ENCODE peak calls at places on chromosomes 16 and 17, in ten cellular contexts. Q is A549, P is brain microvascular endothelial cell, Y is fibroblast of lung, T is AG10803, O is BJ, D is AG09309, F is right lobe of liver, W is cardiac muscle cell, X is tibial artery. K is an unnamed sample.

GRCh38 chr16:16163571-16163970 is 59.7 kb downstream of the ABCC6 start:
- DNase-seq in Q (no peak), P (no peak), Y (no peak), T (no peak), O (no peak), D (no peak), F (no peak), W (no peak), X (no peak), K (no peak)

GRCh38 chr16:59478806-59479205 is 744.7 kb upstream of the GOT2 start:
- DNase-seq in Q (no peak), P (no peak), Y (no peak), T (peak), O (no peak), D (peak), F (no peak), W (no peak), X (no peak), K (peak)

GRCh38 chr17:19867654-19868395 is at the start of gene ULK2:
- DNase-seq in Q (peak), P (peak), Y (peak), T (peak), O (no peak), D (peak), F (peak), W (peak), X (peak), K (peak)

GRCh38 chr16:239948-240277 is 5.3 kb downstream of the FAM234A start:
- DNase-seq in Q (no peak), P (no peak), Y (peak), T (peak), O (no peak), D (no peak), F (no peak), W (no peak), X (no peak), K (peak)

GRCh38 chr17:70563301-70563820 is 394.0 kb downstream of the KCNJ2 start:
- DNase-seq in Q (no peak), P (no peak), Y (peak), T (peak), O (no peak), D (no peak), F (no peak), W (peak), X (no peak), K (peak)

GRCh38 chr16:2784536-2785100 is 2.7 kb downstream of the PRSS33 start:
- DNase-seq in Q (no peak), P (no peak), Y (no peak), T (no peak), O (no peak), D (no peak), F (no peak), W (no peak), X (no peak), K (no peak)

GRCh38 chr17:66313995-66314659 is 11.7 kb downstream of the PRKCA start:
- DNase-seq in Q (no peak), P (no peak), Y (no peak), T (no peak), O (no peak), D (no peak), F (no peak), W (no peak), X (no peak), K (no peak)

GRCh38 chr17:80668375-80669149 is 123.9 kb downstream of the RPTOR start:
- DNase-seq in Q (no peak), P (no peak), Y (no peak), T (no peak), O (no peak), D (no peak), F (no peak), W (no peak), X (peak), K (no peak)

GRCh38 chr17:28476076-28476475 is 2.6 kb downstream of the SLC13A2 start:
- DNase-seq in Q (no peak), P (no peak), Y (no peak), T (no peak), O (no peak), D (no peak), F (no peak), W (no peak), X (peak), K (no peak)

GRCh38 chr17:73308017-73308823 is 3.6 kb downstream of the CDC42EP4 start:
- DNase-seq in Q (peak), P (peak), Y (peak), T (peak), O (peak), D (no peak), F (peak), W (peak), X (peak), K (peak)

GRCh38 chr16:87723224-87723619 is 42.6 kb downstream of the KLHDC4 start:
- DNase-seq in Q (no peak), P (peak), Y (peak), T (peak), O (no peak), D (no peak), F (no peak), W (peak), X (no peak), K (peak)

GRCh38 chr16:14562691-14563491 is 67.2 kb downstream of the PARN start:
- DNase-seq in Q (peak), P (peak), Y (peak), T (peak), O (no peak), D (peak), F (peak), W (peak), X (no peak), K (peak)
- TF ChIP-seq CTCF in Q (no peak), P (peak), Y (peak), T (peak), O (no peak), D (peak), F (peak), W (peak), X (peak), K (peak)

GRCh38 chr17:42866216-42866615 is 15.2 kb downstream of the AOC3 start:
- DNase-seq in Q (no peak), P (no peak), Y (no peak), T (no peak), O (no peak), D (no peak), F (peak), W (no peak), X (no peak), K (no peak)
- H3K4me3 ChIP-seq in Q (no peak), P (no peak), Y (no peak), T (no peak), O (no peak), D (no peak), F (peak), W (no peak), X (no peak), K (no peak)

GRCh38 chr17:58005728-58006562 is 1.1 kb downstream of the SRSF1 start:
- DNase-seq in Q (no peak), P (no peak), Y (no peak), T (no peak), O (no peak), D (no peak), F (no peak), W (no peak), X (no peak), K (no peak)
- TF ChIP-seq CTCF in Q (no peak), P (no peak), Y (no peak), T (no peak), O (no peak), D (no peak), F (no peak), W (no peak), X (no peak), K (no peak)

GRCh38 chr17:82015311-82015971 is 7.2 kb downstream of the CENPX start:
- DNase-seq in Q (no peak), P (no peak), Y (no peak), T (no peak), O (no peak), D (no peak), F (no peak), W (no peak), X (no peak), K (no peak)

GRCh38 chr17:82013772-82014321 is 8.8 kb downstream of the CENPX start:
- DNase-seq in Q (no peak), P (no peak), Y (no peak), T (no peak), O (no peak), D (no peak), F (no peak), W (no peak), X (no peak), K (no peak)

GRCh38 chr17:82014971-82015310 is 7.7 kb downstream of the CENPX start:
- DNase-seq in Q (no peak), P (no peak), Y (no peak), T (no peak), O (no peak), D (no peak), F (no peak), W (no peak), X (no peak), K (no peak)

GRCh38 chr17:82013341-82013740 is 9.3 kb downstream of the CENPX start:
- DNase-seq in Q (no peak), P (no peak), Y (peak), T (no peak), O (no peak), D (no peak), F (no peak), W (no peak), X (no peak), K (no peak)

DNA sequence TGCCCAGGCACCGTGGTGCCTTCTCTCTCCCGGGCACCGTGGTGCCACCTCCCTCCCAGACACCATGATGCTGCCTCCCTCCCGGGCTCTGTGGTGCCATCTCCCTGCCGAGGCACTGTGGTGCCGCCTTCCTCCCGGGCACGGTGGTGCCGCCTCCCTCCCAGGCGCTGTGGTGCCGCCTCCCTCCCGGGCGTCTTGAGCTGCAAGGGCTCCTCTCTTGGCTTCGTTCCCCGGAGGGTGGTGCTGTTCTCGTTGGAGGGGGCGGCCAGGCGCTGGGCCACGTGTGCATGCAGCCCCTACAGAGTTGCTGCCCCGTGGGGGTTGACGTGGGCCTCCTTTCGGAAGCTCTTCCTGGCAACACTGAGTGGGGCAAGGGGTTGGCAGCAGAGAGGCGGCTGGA is 8.2 kb downstream of the CENPX start:
- DNase-seq in Q (no peak), P (no peak), Y (no peak), T (no peak), O (no peak), D (no peak), F (no peak), W (no peak), X (no peak), K (no peak)
- H3K4me3 ChIP-seq in Q (no peak), P (no peak), Y (no peak), T (no peak), O (no peak), D (no peak), F (no peak), W (no peak), X (no peak), K (no peak)

DNA sequence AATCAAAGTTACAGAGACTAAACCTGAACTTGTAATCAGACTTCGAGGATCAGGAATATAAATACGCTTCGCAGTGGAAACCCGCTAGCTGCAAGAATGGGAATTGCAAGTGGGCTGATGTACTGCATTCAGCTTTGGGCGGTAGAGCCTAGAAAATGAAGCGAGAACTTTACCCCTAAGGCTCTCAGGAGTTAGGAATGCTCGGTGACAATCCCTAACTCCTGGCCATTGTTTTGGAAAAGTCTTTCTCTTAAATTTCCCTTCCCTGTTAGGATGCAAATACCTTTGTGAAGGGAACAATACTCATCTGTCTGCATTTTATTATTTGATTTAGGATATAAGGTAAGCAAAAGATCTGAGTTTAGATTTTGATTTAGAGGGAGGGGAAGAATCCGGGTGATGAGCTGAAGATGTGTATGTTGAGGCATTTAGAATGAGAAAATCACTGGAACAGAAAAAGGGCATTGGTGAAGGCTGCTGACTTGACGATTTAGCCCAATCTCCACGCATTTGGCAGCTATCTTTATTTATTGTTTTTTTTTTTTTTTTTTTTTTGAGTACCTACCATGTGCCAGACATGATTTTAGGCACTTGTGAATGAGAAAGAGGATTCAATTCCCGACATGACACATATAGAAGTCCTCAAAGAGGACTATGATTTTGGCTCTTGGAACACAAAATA is 2.2 kb upstream of the TOX3 start:
- DNase-seq in Q (peak), P (peak), Y (peak), T (no peak), O (no peak), D (no peak), F (no peak), W (peak), X (no peak), K (peak)
- TF ChIP-seq CTCF in Q (no peak), P (peak), Y (no peak), T (peak), O (no peak), D (no peak), F (no peak), W (peak), X (no peak), K (peak)

GRCh38 chr16:53081032-53081424 is 26.2 kb downstream of the CHD9 start:
- DNase-seq in Q (no peak), P (peak), Y (no peak), T (no peak), O (no peak), D (no peak), F (no peak), W (no peak), X (no peak), K (no peak)
- H3K4me3 ChIP-seq in Q (peak), P (no peak), Y (no peak), T (no peak), O (no peak), D (no peak), F (no peak), W (no peak), X (peak), K (no peak)

DNA sequence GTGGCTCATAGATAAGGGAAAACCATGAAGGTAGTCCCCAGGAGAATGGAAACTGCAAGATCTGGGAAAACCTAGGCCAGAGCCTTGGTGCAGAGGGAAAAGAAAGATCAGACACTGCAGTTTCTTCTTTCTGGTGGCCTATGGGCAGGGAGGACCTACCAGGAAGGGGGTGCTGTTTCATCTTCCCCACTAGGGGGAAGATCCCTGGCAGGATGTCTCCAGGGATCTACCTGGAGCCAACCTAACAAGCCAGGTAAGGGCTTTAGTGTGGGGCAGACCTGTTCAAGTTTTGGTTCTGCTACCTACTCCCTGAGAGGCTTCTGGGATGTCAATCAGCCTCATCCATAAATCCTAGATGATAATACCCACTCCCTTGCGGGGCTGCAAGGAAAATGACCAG is 21.4 kb downstream of the TOM1L2 start:
- DNase-seq in Q (no peak), P (no peak), Y (no peak), T (no peak), O (no peak), D (no peak), F (no peak), W (no peak), X (no peak), K (no peak)
- TF ChIP-seq CTCF in Q (no peak), P (peak), Y (no peak), T (no peak), O (peak), D (no peak), F (no peak), W (peak), X (no peak), K (peak)

GRCh38 chr17:29616300-29617048 is 6.2 kb downstream of the CORO6 start:
- DNase-seq in Q (no peak), P (no peak), Y (no peak), T (no peak), O (no peak), D (no peak), F (peak), W (no peak), X (peak), K (no peak)
- H3K4me3 ChIP-seq in Q (no peak), P (peak), Y (no peak), T (no peak), O (no peak), D (no peak), F (peak), W (no peak), X (peak), K (peak)

DNA sequence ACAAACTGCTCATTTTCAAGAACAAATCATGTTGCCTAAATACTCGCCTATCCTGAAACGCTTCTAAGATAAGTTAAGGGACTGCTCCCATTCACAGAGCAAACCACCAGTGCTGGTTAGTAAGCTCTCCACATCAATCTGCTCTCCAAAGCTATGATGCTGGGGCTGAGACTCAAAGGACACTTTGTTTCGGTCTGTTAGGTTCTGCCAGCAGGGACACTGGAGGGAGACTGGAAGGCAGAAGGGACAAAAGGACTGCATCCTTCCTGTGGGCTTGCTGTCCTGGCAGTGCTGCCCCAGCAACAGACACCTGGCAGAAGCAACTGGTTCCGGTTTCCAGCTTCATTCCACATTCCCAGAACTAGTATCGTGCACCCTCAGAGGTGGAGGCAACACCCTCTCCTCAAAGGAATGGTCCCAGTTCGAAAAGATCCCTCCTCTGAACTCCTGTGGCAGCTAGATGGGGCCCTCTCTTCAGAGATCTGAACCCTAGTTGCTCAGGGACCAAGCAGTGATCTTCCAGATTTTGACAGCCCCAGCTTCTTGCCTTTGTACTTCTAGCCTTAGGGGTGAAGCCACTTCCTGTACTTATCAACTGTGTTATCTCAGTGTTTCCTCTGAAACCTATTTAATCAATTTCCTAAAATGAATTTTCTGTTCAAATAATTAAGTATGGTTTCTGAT is 73.4 kb upstream of the GSG1L start:
- DNase-seq in Q (no peak), P (no peak), Y (no peak), T (no peak), O (no peak), D (no peak), F (no peak), W (no peak), X (no peak), K (no peak)
- TF ChIP-seq CTCF in Q (no peak), P (peak), Y (no peak), T (no peak), O (no peak), D (peak), F (no peak), W (peak), X (no peak), K (no peak)

GRCh38 chr16:69386596-69386995 is 789 bp upstream of the TERF2 start:
- DNase-seq in Q (no peak), P (peak), Y (no peak), T (no peak), O (no peak), D (no peak), F (no peak), W (no peak), X (no peak), K (peak)
- H3K4me3 ChIP-seq in Q (peak), P (no peak), Y (no peak), T (no peak), O (no peak), D (no peak), F (no peak), W (no peak), X (peak), K (no peak)